ENCODE peak calls at places on chromosomes 12 and 14, in ten cellular contexts. C, M, U, L, I, F, W, O, Z and V are unnamed samples.

GRCh38 chr12:44851586-44851985 is 24.5 kb downstream of the NELL2 start:
- DNase-seq in C (no peak), M (no peak), U (no peak), L (no peak), I (no peak), F (no peak), W (no peak), O (no peak), Z (peak; percentile 12), V (no peak)

GRCh38 chr14:75566321-75566720 is 12.1 kb upstream of the FLVCR2 start:
- DNase-seq in C (no peak), M (no peak), U (peak; percentile 83), L (peak; percentile 69), I (no peak), F (no peak), W (no peak), O (no peak), Z (no peak), V (peak; percentile 55)

GRCh38 chr14:91202234-91202974 is 42.1 kb downstream of the GPR68 start:
- DNase-seq in C (no peak), M (no peak), U (no peak), L (no peak), I (no peak), F (peak; percentile 32), W (no peak), O (peak; percentile 34), Z (no peak), V (peak; percentile 68)

GRCh38 chr12:75190846-75191245 is 18.8 kb downstream of the KCNC2 start:
- DNase-seq in C (no peak), M (no peak), U (no peak), L (no peak), I (no peak), F (no peak), W (no peak), O (no peak), Z (no peak), V (no peak)

GRCh38 chr12:101018540-101018939 is 191.5 kb downstream of the SLC5A8 start:
- DNase-seq in C (peak; percentile 58), M (peak; percentile 16), U (no peak), L (no peak), I (peak; percentile 78), F (no peak), W (no peak), O (no peak), Z (no peak), V (peak; percentile 91)

GRCh38 chr12:116075251-116075650 is 202.2 kb downstream of the MED13L start:
- DNase-seq in C (peak; percentile 12), M (no peak), U (no peak), L (no peak), I (no peak), F (no peak), W (no peak), O (no peak), Z (no peak), V (no peak)

GRCh38 chr12:52044284-52044983 is 6.8 kb upstream of the NR4A1 start:
- DNase-seq in C (no peak), M (no peak), U (no peak), L (no peak), I (no peak), F (no peak), W (peak; percentile 10), O (peak; percentile 91), Z (peak; percentile 57), V (peak; percentile 94)

GRCh38 chr14:24072881-24073877 is 1.8 kb downstream of the CPNE6 start:
- DNase-seq in C (no peak), M (no peak), U (no peak), L (no peak), I (no peak), F (no peak), W (no peak), O (no peak), Z (no peak), V (no peak)

GRCh38 chr12:68176252-68176651 is 16.7 kb upstream of the IFNG start:
- DNase-seq in C (no peak), M (no peak), U (no peak), L (no peak), I (no peak), F (no peak), W (no peak), O (no peak), Z (no peak), V (no peak)

GRCh38 chr14:100028990-100029677 is 36.1 kb upstream of the EVL start:
- DNase-seq in C (no peak), M (no peak), U (no peak), L (no peak), I (no peak), F (no peak), W (no peak), O (no peak), Z (no peak), V (peak; percentile 46)